ENCODE peak calls at places on chromosome 20, in four cellular contexts. One of them, this sample, is unnamed.

GRCh38 chr20:38855356-38855755 is 49.9 kb downstream of the PPP1R16B start:
- DNase-seq in left cardiac atrium: no peak
- DNase-seq in stimulated activated CD4-positive, alpha-beta T cell treated with anti-CD3 and anti-CD28 coated beads, Interleukin-2, amount 100 ng/mL, for 4 hours: no peak
- DNase-seq in hypothalamus: no peak
- DNase-seq in this sample: no peak

GRCh38 chr20:41048475-41049242 is 20.0 kb downstream of the TOP1 start:
- DNase-seq in left cardiac atrium: no peak
- DNase-seq in stimulated activated CD4-positive, alpha-beta T cell treated with anti-CD3 and anti-CD28 coated beads, Interleukin-2, amount 100 ng/mL, for 4 hours: no peak
- DNase-seq in hypothalamus: no peak
- DNase-seq in this sample: no peak

GRCh38 chr20:779771-780170 is 11.5 kb upstream of the SLC52A3 start:
- DNase-seq in left cardiac atrium: no peak
- DNase-seq in stimulated activated CD4-positive, alpha-beta T cell treated with anti-CD3 and anti-CD28 coated beads, Interleukin-2, amount 100 ng/mL, for 4 hours: no peak
- DNase-seq in hypothalamus: no peak
- DNase-seq in this sample: no peak

GRCh38 chr20:6184086-6184485 is 61.3 kb upstream of the FERMT1 start:
- DNase-seq in left cardiac atrium: no peak
- DNase-seq in stimulated activated CD4-positive, alpha-beta T cell treated with anti-CD3 and anti-CD28 coated beads, Interleukin-2, amount 100 ng/mL, for 4 hours: no peak
- DNase-seq in hypothalamus: no peak
- DNase-seq in this sample: no peak

GRCh38 chr20:571754-572331 is 28.3 kb upstream of the CSNK2A1 start:
- DNase-seq in left cardiac atrium: peak
- DNase-seq in stimulated activated CD4-positive, alpha-beta T cell treated with anti-CD3 and anti-CD28 coated beads, Interleukin-2, amount 100 ng/mL, for 4 hours: no peak
- DNase-seq in hypothalamus: no peak
- DNase-seq in this sample: no peak

GRCh38 chr20:59123011-59123676 is 40.5 kb upstream of the ZNF831 start:
- DNase-seq in left cardiac atrium: no peak
- DNase-seq in stimulated activated CD4-positive, alpha-beta T cell treated with anti-CD3 and anti-CD28 coated beads, Interleukin-2, amount 100 ng/mL, for 4 hours: peak
- DNase-seq in hypothalamus: no peak
- DNase-seq in this sample: no peak

GRCh38 chr20:37359836-37360235 is 13.9 kb downstream of the SRC start:
- DNase-seq in left cardiac atrium: no peak
- DNase-seq in stimulated activated CD4-positive, alpha-beta T cell treated with anti-CD3 and anti-CD28 coated beads, Interleukin-2, amount 100 ng/mL, for 4 hours: no peak
- DNase-seq in hypothalamus: no peak
- DNase-seq in this sample: no peak

GRCh38 chr20:59650418-59650817 is 46.1 kb downstream of the PHACTR3 start:
- DNase-seq in left cardiac atrium: no peak
- DNase-seq in stimulated activated CD4-positive, alpha-beta T cell treated with anti-CD3 and anti-CD28 coated beads, Interleukin-2, amount 100 ng/mL, for 4 hours: no peak
- DNase-seq in hypothalamus: no peak
- DNase-seq in this sample: no peak

GRCh38 chr20:63155266-63156165 is 60.4 kb downstream of the YTHDF1 start:
- DNase-seq in left cardiac atrium: no peak
- DNase-seq in stimulated activated CD4-positive, alpha-beta T cell treated with anti-CD3 and anti-CD28 coated beads, Interleukin-2, amount 100 ng/mL, for 4 hours: no peak
- DNase-seq in hypothalamus: no peak
- DNase-seq in this sample: no peak

GRCh38 chr20:33790571-33790970 is 20.6 kb upstream of the CHMP4B start:
- DNase-seq in left cardiac atrium: no peak
- DNase-seq in stimulated activated CD4-positive, alpha-beta T cell treated with anti-CD3 and anti-CD28 coated beads, Interleukin-2, amount 100 ng/mL, for 4 hours: no peak
- DNase-seq in hypothalamus: no peak
- DNase-seq in this sample: no peak

GRCh38 chr20:24052599-24053275 is 64.2 kb upstream of the GGTLC1 start:
- DNase-seq in left cardiac atrium: no peak
- DNase-seq in stimulated activated CD4-positive, alpha-beta T cell treated with anti-CD3 and anti-CD28 coated beads, Interleukin-2, amount 100 ng/mL, for 4 hours: no peak
- DNase-seq in hypothalamus: no peak
- DNase-seq in this sample: no peak

GRCh38 chr20:43667341-43668132 is 623 bp downstream of the MYBL2 start:
- DNase-seq in left cardiac atrium: no peak
- DNase-seq in stimulated activated CD4-positive, alpha-beta T cell treated with anti-CD3 and anti-CD28 coated beads, Interleukin-2, amount 100 ng/mL, for 4 hours: no peak
- DNase-seq in hypothalamus: no peak
- DNase-seq in this sample: no peak

GRCh38 chr20:1906361-1907051 is 11.3 kb downstream of the SIRPA start:
- DNase-seq in left cardiac atrium: no peak
- DNase-seq in stimulated activated CD4-positive, alpha-beta T cell treated with anti-CD3 and anti-CD28 coated beads, Interleukin-2, amount 100 ng/mL, for 4 hours: no peak
- DNase-seq in hypothalamus: no peak
- DNase-seq in this sample: no peak

GRCh38 chr20:64053841-64054661 is 4.6 kb upstream of the SOX18 start:
- DNase-seq in left cardiac atrium: peak
- DNase-seq in stimulated activated CD4-positive, alpha-beta T cell treated with anti-CD3 and anti-CD28 coated beads, Interleukin-2, amount 100 ng/mL, for 4 hours: no peak
- DNase-seq in hypothalamus: no peak
- DNase-seq in this sample: no peak

GRCh38 chr20:53216856-53217576 is 244.9 kb downstream of the TSHZ2 start:
- DNase-seq in left cardiac atrium: peak
- DNase-seq in stimulated activated CD4-positive, alpha-beta T cell treated with anti-CD3 and anti-CD28 coated beads, Interleukin-2, amount 100 ng/mL, for 4 hours: peak
- DNase-seq in hypothalamus: peak
- DNase-seq in this sample: no peak

GRCh38 chr20:22574545-22575086 is 9.8 kb downstream of the FOXA2 start:
- DNase-seq in left cardiac atrium: no peak
- DNase-seq in stimulated activated CD4-positive, alpha-beta T cell treated with anti-CD3 and anti-CD28 coated beads, Interleukin-2, amount 100 ng/mL, for 4 hours: no peak
- DNase-seq in hypothalamus: no peak
- DNase-seq in this sample: no peak